ENCODE peak calls at places on chromosome 1, in four cellular contexts. L is T-cell; K is ACHN; C is activated naive CD4-positive, alpha-beta T cell. B is an unnamed sample.

GRCh38 chr1:44662683-44663030 is 11.6 kb downstream of the TMEM53 start:
- DNase-seq in L (no peak), K (no peak), C (no peak), B (no peak)

GRCh38 chr1:208461680-208462079 is 217.5 kb upstream of the PLXNA2 start:
- DNase-seq in L (no peak), K (peak), C (no peak), B (no peak)

GRCh38 chr1:77313491-77313890 is 31.7 kb downstream of the AK5 start:
- DNase-seq in L (peak), K (peak), C (no peak), B (no peak)

GRCh38 chr1:201530741-201531521 is 8.0 kb upstream of the NAV1 start:
- DNase-seq in L (no peak), K (peak), C (no peak), B (peak)

GRCh38 chr1:159591981-159592380 is 4.4 kb downstream of the APCS start:
- DNase-seq in L (no peak), K (no peak), C (no peak), B (no peak)

GRCh38 chr1:183090386-183091006 is 67.3 kb downstream of the LAMC1 start:
- DNase-seq in L (no peak), K (no peak), C (no peak), B (no peak)

GRCh38 chr1:196180847-196181593 is 427.2 kb downstream of the KCNT2 start:
- DNase-seq in L (no peak), K (peak), C (no peak), B (peak)

GRCh38 chr1:56816909-56817308 is 2.3 kb downstream of the FYB2 start:
- DNase-seq in L (no peak), K (no peak), C (no peak), B (no peak)

GRCh38 chr1:31804098-31804497 is 11.7 kb downstream of the SPOCD1 start:
- DNase-seq in L (no peak), K (no peak), C (no peak), B (no peak)

GRCh38 chr1:202292773-202293172 is 49.0 kb downstream of the UBE2T start:
- DNase-seq in L (no peak), K (no peak), C (no peak), B (no peak)

GRCh38 chr1:45755697-45756096 is 5.2 kb upstream of the IPP start:
- DNase-seq in L (no peak), K (no peak), C (no peak), B (no peak)

GRCh38 chr1:182392045-182393028 is 747 bp upstream of the GLUL start:
- DNase-seq in L (no peak), K (peak), C (no peak), B (no peak)

GRCh38 chr1:2921970-2922686 is 99.1 kb upstream of the ACTRT2 start:
- DNase-seq in L (no peak), K (no peak), C (no peak), B (peak)

GRCh38 chr1:170044187-170044586 is 30.3 kb downstream of the KIFAP3 start:
- DNase-seq in L (no peak), K (no peak), C (no peak), B (no peak)

GRCh38 chr1:224435318-224435763 is 744 bp upstream of the WDR26 start:
- DNase-seq in L (no peak), K (peak), C (no peak), B (peak)

GRCh38 chr1:47262787-47263413 is 30.9 kb upstream of the TAL1 start:
- DNase-seq in L (peak), K (peak), C (no peak), B (peak)

GRCh38 chr1:18293291-18293690 is 185.7 kb downstream of the IGSF21 start:
- DNase-seq in L (no peak), K (no peak), C (no peak), B (no peak)

GRCh38 chr1:88509369-88509768 is 174.7 kb upstream of the PKN2 start:
- DNase-seq in L (no peak), K (no peak), C (no peak), B (no peak)

GRCh38 chr1:248900637-248901036 is 5.4 kb upstream of the PGBD2 start:
- DNase-seq in L (no peak), K (no peak), C (no peak), B (no peak)

GRCh38 chr1:87598429-87598828 is 269.7 kb downstream of the LMO4 start:
- DNase-seq in L (no peak), K (peak), C (no peak), B (no peak)

GRCh38 chr1:66231162-66232077 is 302.5 kb upstream of the SGIP1 start:
- DNase-seq in L (no peak), K (peak), C (no peak), B (peak)

GRCh38 chr1:209250970-209251636 is 332.4 kb upstream of the CAMK1G start:
- DNase-seq in L (no peak), K (no peak), C (no peak), B (no peak)

GRCh38 chr1:221336141-221336540 is 405.7 kb downstream of the DUSP10 start:
- DNase-seq in L (no peak), K (no peak), C (no peak), B (peak)

GRCh38 chr1:5466487-5466886 is 525.7 kb downstream of the NPHP4 start:
- DNase-seq in L (no peak), K (no peak), C (no peak), B (no peak)

GRCh38 chr1:9542425-9542824 is 3.2 kb downstream of the SLC25A33 start:
- DNase-seq in L (no peak), K (peak), C (no peak), B (no peak)

GRCh38 chr1:202807367-202807925 is 775 bp downstream of the KDM5B start:
- DNase-seq in L (peak), K (peak), C (peak), B (no peak)

GRCh38 chr1:31063636-31064035 is 1.9 kb downstream of the PUM1 start:
- DNase-seq in L (no peak), K (peak), C (no peak), B (no peak)

GRCh38 chr1:205963352-205963751 is 20.1 kb upstream of the SLC26A9 start:
- DNase-seq in L (no peak), K (peak), C (no peak), B (peak)

GRCh38 chr1:2546515-2547209 is 9.5 kb upstream of the TNFRSF14 start:
- DNase-seq in L (peak), K (peak), C (peak), B (peak)

GRCh38 chr1:93692983-93693591 is 11.4 kb upstream of the BCAR3 start:
- DNase-seq in L (no peak), K (peak), C (no peak), B (peak)

GRCh38 chr1:56547977-56548376 is 31.4 kb downstream of the PLPP3 start:
- DNase-seq in L (no peak), K (no peak), C (no peak), B (no peak)

GRCh38 chr1:248243204-248243603 is 12.0 kb downstream of the OR2M4 start:
- DNase-seq in L (no peak), K (peak), C (no peak), B (peak)

GRCh38 chr1:44073528-44073927 is 42.3 kb upstream of the SLC6A9 start:
- DNase-seq in L (no peak), K (no peak), C (no peak), B (no peak)

GRCh38 chr1:230079211-230079590 is 12.2 kb downstream of the GALNT2 start:
- DNase-seq in L (no peak), K (no peak), C (no peak), B (no peak)

GRCh38 chr1:20095564-20096434 is 23.5 kb downstream of the PLA2G2D start:
- DNase-seq in L (no peak), K (no peak), C (no peak), B (no peak)

GRCh38 chr1:91777196-91777595 is 108.8 kb downstream of the TGFBR3 start:
- DNase-seq in L (no peak), K (no peak), C (no peak), B (no peak)

GRCh38 chr1:231844986-231845502 is 218.5 kb downstream of the DISC1 start:
- DNase-seq in L (no peak), K (peak), C (no peak), B (peak)

GRCh38 chr1:167641786-167642500 is 11.9 kb downstream of the RCSD1 start:
- DNase-seq in L (no peak), K (no peak), C (no peak), B (no peak)

GRCh38 chr1:234102591-234102990 is 198.1 kb downstream of the SLC35F3 start:
- DNase-seq in L (no peak), K (no peak), C (no peak), B (no peak)

GRCh38 chr1:224852901-224853568 is 76.4 kb upstream of the DNAH14 start:
- DNase-seq in L (no peak), K (peak), C (no peak), B (peak)

B was measured in Caki2.